ENCODE peak calls at places on chromosomes 16 and 17, in seven cellular contexts. A is MM.1S, X is colonic mucosa, Q is sigmoid colon, T is mesenchymal stem cell, R is breast epithelium, E is left ventricle myocardium inferior. F is an unnamed sample. For H3K9me3 and H3K27me3, the result is how much of the 10 kb centered on the place peaks cover.

GRCh38 chr17:2174471-2175293 is 119.8 kb downstream of the HIC1 start:
- DNase-seq in A (no peak), X (no peak), Q (peak), T (peak), R (no peak), E (peak), F (no peak)

GRCh38 chr17:41026668-41027471 is at the start of gene KRTAP1-5:
- DNase-seq in A (no peak), X (no peak), Q (no peak), T (peak), R (no peak), E (no peak), F (no peak)

GRCh38 chr16:48101069-48101674 is 54.6 kb downstream of the ABCC12 start:
- DNase-seq in A (no peak), X (no peak), Q (no peak), T (no peak), R (no peak), E (no peak), F (no peak)

GRCh38 chr17:6108382-6108781 is 38.2 kb downstream of the WSCD1 start:
- DNase-seq in A (no peak), X (peak), Q (no peak), T (no peak), R (no peak), E (no peak), F (no peak)

GRCh38 chr17:4944163-4944553 is 4.1 kb downstream of the RNF167 start:
- DNase-seq in A (no peak), X (no peak), Q (no peak), T (no peak), R (no peak), E (no peak), F (no peak)

GRCh38 chr16:72854537-72854936 is 193.4 kb downstream of the ZFHX3 start:
- DNase-seq in A (no peak), X (no peak), Q (no peak), T (no peak), R (no peak), E (no peak), F (no peak)

GRCh38 chr17:9537177-9537776 is 38.3 kb downstream of the STX8 start:
- DNase-seq in A (no peak), X (no peak), Q (no peak), T (no peak), R (no peak), E (no peak), F (no peak)

GRCh38 chr17:65137076-65137935 is at the start of gene RGS9:
- DNase-seq in A (peak), X (peak), Q (peak), T (peak), R (peak), E (peak), F (peak)

GRCh38 chr17:74994440-74994839 is 7.0 kb downstream of the CDR2L start:
- DNase-seq in A (no peak), X (no peak), Q (no peak), T (peak), R (no peak), E (no peak), F (no peak)

GRCh38 chr16:69049146-69049545 is 56.3 kb upstream of the HAS3 start:
- DNase-seq in A (no peak), X (no peak), Q (no peak), T (peak), R (no peak), E (no peak), F (no peak)

GRCh38 chr16:1145383-1146100 is 7.4 kb upstream of the CACNA1H start:
- DNase-seq in A (no peak), X (no peak), Q (no peak), T (no peak), R (no peak), E (no peak), F (no peak)

GRCh38 chr17:81510798-81511549 is 1.6 kb downstream of the ACTG1 start:
- DNase-seq in A (peak), X (peak), Q (no peak), T (no peak), R (no peak), E (no peak), F (peak)

GRCh38 chr17:27413295-27413694 is 43.0 kb upstream of the KSR1 start:
- DNase-seq in A (no peak), X (no peak), Q (no peak), T (no peak), R (no peak), E (no peak), F (no peak)

GRCh38 chr17:4480929-4481898 is 17.5 kb upstream of the SPNS2 start:
- DNase-seq in A (no peak), X (peak), Q (no peak), T (no peak), R (no peak), E (no peak), F (no peak)

GRCh38 chr17:79019631-79020584 is 4.1 kb upstream of the C1QTNF1 start:
- DNase-seq in A (peak), X (peak), Q (peak), T (peak), R (peak), E (peak), F (peak)

GRCh38 chr17:50201226-50201854 is at the start of gene COL1A1:
- DNase-seq in A (no peak), X (peak), Q (peak), T (peak), R (peak), E (peak), F (no peak)

GRCh38 chr16:81094771-81095251 is 1.4 kb downstream of the GCSH start:
- DNase-seq in A (no peak), X (no peak), Q (no peak), T (peak), R (no peak), E (no peak), F (no peak)

GRCh38 chr17:864315-864714 is 82.2 kb downstream of the MRM3 start:
- DNase-seq in A (no peak), X (no peak), Q (no peak), T (no peak), R (no peak), E (no peak), F (no peak)

GRCh38 chr16:684961-685696 is 995 bp upstream of the JMJD8 start:
- DNase-seq in A (no peak), X (no peak), Q (peak), T (no peak), R (no peak), E (no peak), F (no peak)

GRCh38 chr17:80793851-80794267 is 197.8 kb upstream of the CHMP6 start:
- DNase-seq in A (no peak), X (no peak), Q (peak), T (peak), R (no peak), E (no peak), F (no peak)

GRCh38 chr17:44911133-44912001 is 3.9 kb downstream of the GFAP start:
- DNase-seq in A (peak), X (peak), Q (peak), T (peak), R (no peak), E (peak), F (peak)

GRCh38 chr17:73261952-73262675 is 434 bp upstream of the CPSF4L start:
- DNase-seq in A (no peak), X (peak), Q (peak), T (no peak), R (peak), E (no peak), F (no peak)

GRCh38 chr16:424033-424622 is 1.3 kb upstream of the RAB11FIP3 start:
- DNase-seq in A (no peak), X (peak), Q (peak), T (peak), R (no peak), E (peak), F (no peak)

GRCh38 chr17:7220593-7221280 is 999 bp downstream of the ACADVL start:
- DNase-seq in A (peak), X (peak), Q (peak), T (peak), R (no peak), E (no peak), F (peak)

GRCh38 chr16:58128181-58128631 is 975 bp downstream of the CFAP20 start:
- DNase-seq in A (peak), X (peak), Q (no peak), T (no peak), R (no peak), E (no peak), F (no peak)

GRCh38 chr17:7835818-7836595 is 2.0 kb downstream of the KDM6B start:
- DNase-seq in A (no peak), X (peak), Q (peak), T (peak), R (peak), E (peak), F (peak)

GRCh38 chr16:11256657-11257130 is 690 bp upstream of the SOCS1 start:
- DNase-seq in A (no peak), X (peak), Q (peak), T (peak), R (no peak), E (peak), F (peak)

GRCh38 chr17:19021622-19022083 is 17.1 kb upstream of the FAM83G start:
- DNase-seq in A (no peak), X (no peak), Q (no peak), T (no peak), R (no peak), E (no peak), F (peak)

GRCh38 chr17:76268991-76269981 is 4.1 kb downstream of the UBALD2 start:
- DNase-seq in A (no peak), X (no peak), Q (no peak), T (peak), R (no peak), E (no peak), F (no peak)

GRCh38 chr17:62737513-62737912 is 70.6 kb downstream of the MARCHF10 start:
- DNase-seq in A (no peak), X (no peak), Q (no peak), T (no peak), R (no peak), E (no peak), F (no peak)

GRCh38 chr17:48181653-48182052 is 74.1 kb downstream of the SNX11 start:
- DNase-seq in A (no peak), X (peak), Q (no peak), T (peak), R (no peak), E (no peak), F (peak)

GRCh38 chr16:20624882-20625807 is 49.0 kb upstream of the ACSM2B start:
- DNase-seq in A (no peak), X (no peak), Q (no peak), T (no peak), R (no peak), E (no peak), F (no peak)

GRCh38 chr17:45973943-45974859 is 24.8 kb upstream of the STH start:
- DNase-seq in A (no peak), X (no peak), Q (no peak), T (no peak), R (no peak), E (no peak), F (no peak)

DNA sequence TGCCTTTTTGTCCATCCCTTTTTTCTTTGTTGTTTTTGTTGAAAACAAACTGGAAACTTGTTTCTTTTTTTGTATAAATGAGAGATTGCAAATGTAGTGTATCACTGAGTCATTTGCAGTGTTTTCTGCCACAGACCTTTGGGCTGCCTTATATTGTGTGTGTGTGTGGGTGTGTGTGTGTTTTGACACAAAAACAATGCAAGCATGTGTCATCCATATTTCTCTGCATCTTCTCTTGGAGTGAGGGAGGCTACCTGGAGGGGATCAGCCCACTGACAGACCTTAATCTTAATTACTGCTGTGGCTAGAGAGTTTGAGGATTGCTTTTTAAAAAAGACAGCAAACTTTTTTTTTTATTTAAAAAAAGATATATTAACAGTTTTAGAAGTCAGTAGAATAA is 4.9 kb downstream of the SOX9 start:
- DNase-seq in A (no peak), X (no peak), Q (no peak), T (peak), R (no peak), E (no peak), F (no peak)
- H3K4me3 ChIP-seq in A (no peak), X (no peak), Q (no peak), T (peak), R (no peak), E (peak), F (no peak)

GRCh38 chr17:67629963-67630320 is 87.8 kb upstream of the NOL11 start:
- DNase-seq in A (peak), X (no peak), Q (no peak), T (peak), R (no peak), E (no peak), F (no peak)
- H3K9me3 ChIP-seq in A (under half), X (under half), Q (under half), T (under half), R (under half), E (under half), F (under half)

GRCh38 chr16:87648698-87649487 is 46.6 kb downstream of the JPH3 start:
- DNase-seq in A (no peak), X (no peak), Q (no peak), T (no peak), R (no peak), E (no peak), F (no peak)
- H3K27me3 ChIP-seq in A (half or more), X (under half), Q (under half), T (half or more), R (under half), E (half or more), F (under half)

GRCh38 chr17:38605852-38606645 is at the start of gene SRCIN1:
- DNase-seq in A (peak), X (peak), Q (peak), T (no peak), R (no peak), E (peak), F (peak)
- H3K4me3 ChIP-seq in A (peak), X (peak), Q (peak), T (peak), R (peak), E (peak), F (peak)

GRCh38 chr17:52648995-52649394 is 490.5 kb upstream of the CA10 start:
- DNase-seq in A (no peak), X (peak), Q (no peak), T (no peak), R (no peak), E (no peak), F (no peak)
- H3K9me3 ChIP-seq in A (under half), X (under half), Q (under half), T (under half), R (under half), E (under half), F (under half)

DNA sequence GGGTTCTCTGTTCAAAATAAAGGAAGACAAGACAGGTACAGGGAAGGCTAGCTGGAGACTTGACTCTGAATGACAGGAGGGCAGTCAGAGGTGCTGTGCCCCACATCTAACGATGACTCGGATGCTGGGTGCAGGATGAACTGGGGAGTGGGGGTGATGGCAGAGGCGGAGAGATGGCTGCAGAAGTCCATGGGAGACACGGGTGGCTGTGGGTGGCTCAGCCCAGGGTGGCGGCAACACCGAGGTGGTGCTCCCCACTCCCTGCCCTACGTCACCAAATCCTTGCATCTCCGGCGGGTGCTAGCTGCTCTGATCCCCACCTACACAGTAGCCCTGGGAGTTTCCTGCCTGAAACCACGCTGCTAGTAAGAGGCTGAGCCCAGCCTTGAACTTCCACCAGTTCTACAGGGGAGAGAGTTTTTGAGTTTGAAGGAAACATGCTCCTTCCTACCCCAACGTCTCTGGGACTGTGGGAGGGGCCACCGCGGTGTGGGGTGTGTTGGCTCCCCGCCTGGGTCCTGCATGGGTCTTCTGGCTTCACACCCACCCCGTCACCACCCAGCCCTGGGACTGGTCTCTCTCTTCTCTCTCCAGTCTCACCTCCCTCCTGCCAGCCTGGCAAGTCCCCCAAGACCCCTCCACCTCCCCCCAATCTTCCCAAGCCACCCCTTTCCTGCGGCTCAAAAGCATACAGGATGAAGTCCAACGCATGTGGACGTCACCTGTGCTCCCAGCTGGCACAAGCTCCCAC is 4.5 kb downstream of the GSG1L start:
- DNase-seq in A (no peak), X (no peak), Q (no peak), T (no peak), R (no peak), E (no peak), F (no peak)
- H3K27me3 ChIP-seq in A (half or more), X (under half), Q (under half), T (half or more), R (under half), E (half or more), F (under half)

DNA sequence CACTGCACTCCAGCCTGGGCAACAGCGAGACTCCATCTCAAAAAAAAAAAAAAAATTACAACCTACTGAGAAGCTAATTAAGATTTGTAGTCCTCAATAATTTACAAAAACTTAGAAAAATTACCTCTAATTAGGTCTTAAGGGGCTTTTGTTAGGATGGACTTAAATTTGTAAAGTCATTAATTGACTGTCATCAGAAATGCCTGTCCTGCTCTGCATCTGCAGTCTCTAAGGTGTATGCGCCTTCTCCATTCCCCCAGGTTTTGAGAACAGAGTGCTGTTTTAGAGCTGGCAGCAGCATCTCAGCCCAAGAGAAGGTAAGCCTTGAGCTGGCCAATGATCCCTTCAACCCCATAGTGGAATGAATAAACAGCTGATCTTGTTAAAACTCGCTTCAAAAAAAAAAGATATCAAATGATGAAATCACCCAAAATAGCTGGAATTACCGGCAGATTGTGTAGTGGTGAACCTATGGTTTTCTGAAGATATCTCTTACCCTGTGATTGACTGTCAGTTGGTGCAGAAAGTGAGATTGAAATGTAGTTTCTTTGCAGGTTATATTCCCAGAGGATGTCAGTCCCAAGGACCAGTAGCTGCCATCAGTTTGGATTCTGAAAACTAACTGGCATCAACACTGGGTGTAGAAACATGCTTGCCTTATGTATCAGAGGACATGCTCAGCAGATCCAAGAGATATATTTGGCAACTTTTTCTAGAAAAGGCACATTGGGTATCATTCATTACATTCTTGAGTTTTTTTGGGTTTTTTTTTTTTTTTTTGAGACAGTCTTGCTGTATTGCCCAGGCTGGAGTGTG is 25.7 kb downstream of the TRPV2 start:
- DNase-seq in A (no peak), X (no peak), Q (no peak), T (no peak), R (no peak), E (no peak), F (no peak)
- H3K4me3 ChIP-seq in A (peak), X (peak), Q (no peak), T (peak), R (no peak), E (peak), F (no peak)

DNA sequence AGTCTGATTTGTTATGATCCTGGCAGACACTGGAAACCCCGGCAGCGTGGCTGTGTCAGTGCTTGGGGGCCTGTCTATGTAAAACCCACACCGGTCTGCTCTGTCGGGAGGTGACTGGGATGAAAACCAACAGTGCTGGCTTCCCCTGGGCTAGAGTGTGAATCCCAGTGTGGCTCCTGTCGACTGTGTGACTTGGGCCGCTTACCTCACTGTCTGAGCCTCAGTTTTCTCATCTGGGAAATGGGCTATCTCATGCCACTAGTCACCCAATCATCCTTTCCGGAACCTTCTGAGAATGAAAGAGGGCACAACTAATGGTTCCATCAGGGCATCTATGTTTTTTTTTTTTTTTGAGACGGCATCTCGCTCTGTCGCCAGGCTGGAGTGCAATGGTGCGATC is 92.5 kb downstream of the FOXL1 start:
- DNase-seq in A (no peak), X (no peak), Q (no peak), T (no peak), R (no peak), E (no peak), F (no peak)
- H3K9me3 ChIP-seq in A (under half), X (under half), Q (under half), T (under half), R (under half), E (under half), F (under half)

GRCh38 chr17:58325289-58325726 is 3.3 kb downstream of the TSPOAP1 start:
- DNase-seq in A (no peak), X (no peak), Q (no peak), T (no peak), R (no peak), E (no peak), F (peak)
- H3K27me3 ChIP-seq in A (under half), X (under half), Q (under half), T (half or more), R (under half), E (half or more), F (under half)

GRCh38 chr16:67396159-67396774 is 3.0 kb upstream of the TPPP3 start:
- DNase-seq in A (peak), X (peak), Q (peak), T (peak), R (peak), E (peak), F (peak)
- H3K4me3 ChIP-seq in A (no peak), X (no peak), Q (no peak), T (no peak), R (no peak), E (peak), F (peak)